ENCODE peak calls at places on chromosomes 13 and 19, in seven cellular contexts. C is right lobe of liver, G is IMR-90, J is RWPE1, L is AG04450, B is MCF 10A, T is prostate gland. Q is an unnamed sample.

GRCh38 chr19:39870171-39870971 is 24.2 kb upstream of the FBL start:
- DNase-seq in C (no peak), G (no peak), J (no peak), L (no peak), B (no peak), T (no peak), Q (no peak)

GRCh38 chr19:18153555-18154134 is 682 bp downstream of the PIK3R2 start:
- DNase-seq in C (no peak), G (no peak), J (no peak), L (no peak), B (no peak), T (no peak), Q (no peak)

GRCh38 chr13:26759907-26760834 is at the start of gene GPR12:
- DNase-seq in C (no peak), G (no peak), J (no peak), L (no peak), B (no peak), T (no peak), Q (no peak)

GRCh38 chr19:42325896-42326771 is 699 bp downstream of the MEGF8 start:
- DNase-seq in C (no peak), G (no peak), J (peak; percentile 17), L (no peak), B (no peak), T (no peak), Q (no peak)

GRCh38 chr19:45782820-45783785 is 813 bp upstream of the DMPK start:
- DNase-seq in C (no peak), G (peak; percentile 71), J (peak; percentile 80), L (no peak), B (peak; percentile 83), T (peak; percentile 65), Q (no peak)

GRCh38 chr13:29743229-29743786 is 107.1 kb downstream of the UBL3 start:
- DNase-seq in C (no peak), G (peak; percentile 79), J (no peak), L (peak; percentile 43), B (no peak), T (no peak), Q (peak; percentile 78)

GRCh38 chr19:8444677-8445487 is at the start of gene HNRNPM:
- DNase-seq in C (peak; percentile 100), G (peak; percentile 95), J (peak; percentile 97), L (peak; percentile 89), B (peak; percentile 98), T (peak; percentile 100), Q (peak; percentile 93)

GRCh38 chr13:50635504-50635903 is 208.0 kb downstream of the DLEU7 start:
- DNase-seq in C (no peak), G (no peak), J (no peak), L (no peak), B (no peak), T (no peak), Q (no peak)

GRCh38 chr13:53782400-53783030 is 753.9 kb downstream of the OLFM4 start:
- DNase-seq in C (no peak), G (peak; percentile 17), J (peak; percentile 13), L (no peak), B (peak; percentile 69), T (peak; percentile 46), Q (no peak)

GRCh38 chr13:77448689-77449088 is 86.8 kb upstream of the SCEL start:
- DNase-seq in C (no peak), G (no peak), J (no peak), L (no peak), B (no peak), T (no peak), Q (no peak)

GRCh38 chr13:27524981-27525975 is 74.9 kb upstream of the MTIF3 start:
- DNase-seq in C (no peak), G (no peak), J (no peak), L (no peak), B (no peak), T (no peak), Q (no peak)

GRCh38 chr13:87884874-87885273 is 213.7 kb downstream of the SLITRK5 start:
- DNase-seq in C (no peak), G (peak; percentile 2), J (peak; percentile 1), L (peak; percentile 2), B (peak; percentile 18), T (no peak), Q (no peak)

GRCh38 chr13:41465215-41465907 is 8.0 kb downstream of the RGCC start:
- DNase-seq in C (no peak), G (peak; percentile 94), J (peak; percentile 23), L (peak; percentile 53), B (peak; percentile 21), T (no peak), Q (no peak)

GRCh38 chr13:30924321-30924720 is 8.1 kb upstream of the TEX26 start:
- DNase-seq in C (no peak), G (no peak), J (no peak), L (no peak), B (no peak), T (no peak), Q (no peak)

GRCh38 chr13:26962671-26963070 is 202.1 kb upstream of the GPR12 start:
- DNase-seq in C (no peak), G (no peak), J (no peak), L (no peak), B (no peak), T (no peak), Q (no peak)

GRCh38 chr19:47505506-47505905 is 9.4 kb downstream of the NAPA start:
- DNase-seq in C (peak; percentile 30), G (no peak), J (no peak), L (no peak), B (no peak), T (no peak), Q (no peak)

GRCh38 chr13:96141032-96141431 is 51.1 kb downstream of the HS6ST3 start:
- DNase-seq in C (no peak), G (peak; percentile 2), J (no peak), L (no peak), B (peak; percentile 52), T (no peak), Q (no peak)

GRCh38 chr13:39565036-39565949 is 37.7 kb downstream of the LHFPL6 start:
- DNase-seq in C (no peak), G (peak; percentile 95), J (peak; percentile 90), L (peak; percentile 83), B (peak; percentile 70), T (no peak), Q (peak; percentile 46)

GRCh38 chr13:91078093-91078679 is 269.3 kb upstream of the MIR17HG start:
- DNase-seq in C (no peak), G (no peak), J (no peak), L (no peak), B (peak; percentile 36), T (no peak), Q (no peak)

GRCh38 chr13:47459512-47459911 is 541.6 kb downstream of the SUCLA2 start:
- DNase-seq in C (no peak), G (peak; percentile 43), J (no peak), L (no peak), B (peak; percentile 17), T (no peak), Q (no peak)

GRCh38 chr19:32652893-32653625 is 21.9 kb downstream of the ANKRD27 start:
- DNase-seq in C (peak; percentile 82), G (peak; percentile 81), J (no peak), L (peak; percentile 65), B (peak; percentile 23), T (peak; percentile 16), Q (peak; percentile 4)

GRCh38 chr19:35717665-35718344 is at the start of gene KMT2B:
- DNase-seq in C (no peak), G (no peak), J (peak; percentile 99), L (no peak), B (no peak), T (no peak), Q (peak; percentile 89)

GRCh38 chr13:92463134-92463533 is 763.5 kb upstream of the GPC6 start:
- DNase-seq in C (no peak), G (no peak), J (no peak), L (no peak), B (no peak), T (no peak), Q (no peak)

GRCh38 chr13:45396548-45397095 is 21.6 kb downstream of the SLC25A30 start:
- DNase-seq in C (no peak), G (peak; percentile 23), J (no peak), L (no peak), B (no peak), T (no peak), Q (no peak)

GRCh38 chr13:76758257-76758656 is 127.9 kb downstream of the KCTD12 start:
- DNase-seq in C (no peak), G (no peak), J (no peak), L (no peak), B (no peak), T (no peak), Q (no peak)

DNA sequence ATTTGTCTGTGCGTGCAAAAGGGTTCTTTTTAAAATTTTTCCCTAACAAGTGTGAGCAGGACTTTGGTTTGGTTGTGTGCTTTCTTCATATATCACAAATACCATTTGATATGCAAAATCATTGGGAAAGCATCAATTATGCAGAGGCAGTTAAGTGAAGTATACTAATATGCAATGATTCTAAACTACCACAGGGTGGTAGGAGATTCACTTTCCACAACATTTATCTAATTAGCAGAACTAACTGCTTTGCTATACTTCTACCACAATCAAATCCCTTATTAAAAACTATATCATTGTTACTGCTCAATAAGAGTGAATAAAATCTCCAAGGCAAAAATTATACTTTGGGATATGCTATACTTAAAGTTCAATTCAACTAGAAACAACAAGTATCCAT is 2738.9 kb upstream of the PCDH20 start:
- DNase-seq in C (no peak), G (peak; percentile 40), J (no peak), L (no peak), B (peak; percentile 28), T (no peak), Q (no peak)
- TF ChIP-seq CTCF in C (no peak), G (peak; percentile 51), J (peak; percentile 19), L (peak; percentile 53), B (peak; percentile 28), T (no peak), Q (no peak)

DNA sequence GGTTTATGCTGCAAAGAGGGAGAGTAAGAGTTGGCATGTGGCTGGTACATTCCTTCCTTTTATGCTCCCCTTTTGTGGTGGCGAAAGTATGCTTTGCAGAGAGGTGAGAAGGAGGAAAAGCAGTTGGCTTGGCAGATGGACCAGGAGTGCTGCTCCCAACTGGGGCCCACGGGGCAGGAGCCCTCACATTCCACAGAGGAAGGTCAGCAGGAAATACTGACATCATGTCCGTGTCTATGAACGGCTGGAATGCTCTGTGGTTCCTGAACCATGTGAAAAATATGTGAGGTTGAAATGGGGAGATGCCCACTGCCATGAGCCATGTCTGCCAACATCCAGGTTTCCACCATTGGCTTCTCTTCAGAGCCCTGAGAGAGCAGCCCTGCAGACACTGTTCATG is 33.3 kb upstream of the GAS6 start:
- DNase-seq in C (no peak), G (peak; percentile 98), J (peak; percentile 88), L (peak; percentile 97), B (peak; percentile 79), T (no peak), Q (peak; percentile 67)
- TF ChIP-seq CTCF in C (no peak), G (no peak), J (no peak), L (no peak), B (no peak), T (no peak), Q (no peak)

GRCh38 chr19:13334801-13335481 is 171.3 kb downstream of the CACNA1A start:
- DNase-seq in C (no peak), G (no peak), J (no peak), L (no peak), B (no peak), T (no peak), Q (no peak)
- TF ChIP-seq CTCF in C (no peak), G (no peak), J (no peak), L (no peak), B (no peak), T (no peak), Q (no peak)

GRCh38 chr13:18235172-18235571 is 946.5 kb downstream of the TUBA3C start:
- DNase-seq in C (no peak), G (no peak), J (no peak), L (no peak), B (no peak), T (no peak), Q (no peak)
- TF ChIP-seq CTCF in C (no peak), G (no peak), J (no peak), L (no peak), B (no peak), T (no peak), Q (no peak)